ENCODE peak calls at places on chromosomes 5 and 9, in five cellular contexts. One of them, this sample, is unnamed. For H3K9me3, the result is how much of the 10 kb centered on the place peaks cover.

GRCh38 chr9:129665814-129666511 is 516 bp downstream of the PRRX2 start:
- DNase-seq in CD8-positive, alpha-beta T cell: no peak
- DNase-seq in prostate gland: no peak
- DNase-seq in heart right ventricle: no peak
- DNase-seq in adrenal gland: no peak
- DNase-seq in this sample: no peak

GRCh38 chr5:177354716-177355115 is 3.0 kb upstream of the RGS14 start:
- DNase-seq in heart right ventricle: no peak
- DNase-seq in adrenal gland: no peak
- DNase-seq in prostate gland: no peak
- DNase-seq in CD8-positive, alpha-beta T cell: no peak
- DNase-seq in this sample: no peak

GRCh38 chr9:132411091-132411508 is 1.1 kb downstream of the CFAP77 start:
- DNase-seq in heart right ventricle: peak
- DNase-seq in CD8-positive, alpha-beta T cell: peak
- DNase-seq in adrenal gland: no peak
- DNase-seq in prostate gland: peak
- DNase-seq in this sample: peak

GRCh38 chr9:119284118-119284517 is 85.1 kb downstream of the BRINP1 start:
- DNase-seq in heart right ventricle: no peak
- DNase-seq in adrenal gland: no peak
- DNase-seq in prostate gland: no peak
- DNase-seq in CD8-positive, alpha-beta T cell: no peak
- DNase-seq in this sample: no peak

GRCh38 chr5:171386861-171387254 is 791 bp upstream of the NPM1 start:
- DNase-seq in adrenal gland: peak
- DNase-seq in CD8-positive, alpha-beta T cell: no peak
- DNase-seq in prostate gland: no peak
- DNase-seq in heart right ventricle: no peak
- DNase-seq in this sample: no peak

GRCh38 chr9:123544007-123544827 is 188.2 kb downstream of the CRB2 start:
- DNase-seq in adrenal gland: peak
- DNase-seq in CD8-positive, alpha-beta T cell: no peak
- DNase-seq in prostate gland: no peak
- DNase-seq in heart right ventricle: no peak
- DNase-seq in this sample: no peak

GRCh38 chr5:172867761-172868435 is 33.8 kb downstream of the ERGIC1 start:
- DNase-seq in heart right ventricle: no peak
- DNase-seq in adrenal gland: no peak
- DNase-seq in prostate gland: no peak
- DNase-seq in CD8-positive, alpha-beta T cell: no peak
- DNase-seq in this sample: no peak

GRCh38 chr5:95631991-95632675 is 12.2 kb downstream of the GPR150 start:
- DNase-seq in CD8-positive, alpha-beta T cell: peak
- DNase-seq in heart right ventricle: no peak
- DNase-seq in adrenal gland: no peak
- DNase-seq in prostate gland: no peak
- DNase-seq in this sample: no peak

GRCh38 chr9:87076825-87077224 is 129.5 kb upstream of the GAS1 start:
- DNase-seq in adrenal gland: no peak
- DNase-seq in heart right ventricle: no peak
- DNase-seq in CD8-positive, alpha-beta T cell: no peak
- DNase-seq in prostate gland: no peak
- DNase-seq in this sample: no peak

GRCh38 chr9:77588319-77588937 is 59.7 kb downstream of the GNA14 start:
- DNase-seq in CD8-positive, alpha-beta T cell: no peak
- DNase-seq in heart right ventricle: no peak
- DNase-seq in prostate gland: no peak
- DNase-seq in adrenal gland: no peak
- DNase-seq in this sample: no peak

GRCh38 chr5:169435506-169436230 is 134.7 kb upstream of the SLIT3 start:
- DNase-seq in heart right ventricle: no peak
- DNase-seq in prostate gland: no peak
- DNase-seq in CD8-positive, alpha-beta T cell: no peak
- DNase-seq in adrenal gland: no peak
- DNase-seq in this sample: no peak

GRCh38 chr9:104992696-104993095 is 64.7 kb upstream of the ABCA1 start:
- DNase-seq in CD8-positive, alpha-beta T cell: no peak
- DNase-seq in adrenal gland: no peak
- DNase-seq in heart right ventricle: no peak
- DNase-seq in prostate gland: no peak
- DNase-seq in this sample: no peak

GRCh38 chr9:93288891-93289883 is 105.2 kb downstream of the WNK2 start:
- DNase-seq in CD8-positive, alpha-beta T cell: no peak
- DNase-seq in adrenal gland: peak
- DNase-seq in heart right ventricle: no peak
- DNase-seq in prostate gland: no peak
- DNase-seq in this sample: no peak

GRCh38 chr9:20873240-20873860 is 158.1 kb downstream of the HACD4 start:
- DNase-seq in adrenal gland: no peak
- DNase-seq in heart right ventricle: no peak
- DNase-seq in prostate gland: no peak
- DNase-seq in CD8-positive, alpha-beta T cell: no peak
- DNase-seq in this sample: no peak

GRCh38 chr5:10699987-10700386 is 61.0 kb downstream of the DAP start:
- DNase-seq in adrenal gland: no peak
- DNase-seq in CD8-positive, alpha-beta T cell: no peak
- DNase-seq in heart right ventricle: no peak
- DNase-seq in prostate gland: no peak
- DNase-seq in this sample: no peak

GRCh38 chr9:116547729-116548426 is 139.2 kb upstream of the TRIM32 start:
- DNase-seq in prostate gland: no peak
- DNase-seq in CD8-positive, alpha-beta T cell: no peak
- DNase-seq in adrenal gland: peak
- DNase-seq in heart right ventricle: no peak
- DNase-seq in this sample: no peak

GRCh38 chr5:757346-757930 is 27.1 kb downstream of the ZDHHC11B start:
- DNase-seq in heart right ventricle: no peak
- DNase-seq in prostate gland: no peak
- DNase-seq in adrenal gland: peak
- DNase-seq in CD8-positive, alpha-beta T cell: no peak
- DNase-seq in this sample: no peak

GRCh38 chr5:133995341-133995740 is 9.4 kb downstream of the VDAC1 start:
- DNase-seq in heart right ventricle: no peak
- DNase-seq in CD8-positive, alpha-beta T cell: no peak
- DNase-seq in adrenal gland: no peak
- DNase-seq in prostate gland: no peak
- DNase-seq in this sample: no peak

GRCh38 chr5:132492386-132492785 is 1.8 kb upstream of the IRF1 start:
- DNase-seq in adrenal gland: no peak
- DNase-seq in prostate gland: no peak
- DNase-seq in heart right ventricle: no peak
- DNase-seq in CD8-positive, alpha-beta T cell: no peak
- DNase-seq in this sample: no peak

GRCh38 chr5:78162253-78162862 is 132.1 kb downstream of the AP3B1 start:
- DNase-seq in prostate gland: no peak
- DNase-seq in heart right ventricle: no peak
- DNase-seq in adrenal gland: no peak
- DNase-seq in CD8-positive, alpha-beta T cell: no peak
- DNase-seq in this sample: no peak

GRCh38 chr5:121497176-121497575 is 354.5 kb upstream of the FTMT start:
- DNase-seq in CD8-positive, alpha-beta T cell: no peak
- DNase-seq in prostate gland: no peak
- DNase-seq in heart right ventricle: no peak
- DNase-seq in adrenal gland: no peak
- DNase-seq in this sample: no peak

GRCh38 chr5:127358274-127358673 is 67.7 kb downstream of the MEGF10 start:
- DNase-seq in CD8-positive, alpha-beta T cell: no peak
- DNase-seq in adrenal gland: no peak
- DNase-seq in prostate gland: no peak
- DNase-seq in heart right ventricle: no peak
- DNase-seq in this sample: no peak

GRCh38 chr9:83012160-83012559 is 50.8 kb downstream of the RASEF start:
- DNase-seq in CD8-positive, alpha-beta T cell: no peak
- DNase-seq in heart right ventricle: no peak
- DNase-seq in prostate gland: no peak
- DNase-seq in adrenal gland: no peak
- DNase-seq in this sample: no peak

GRCh38 chr5:148311516-148311915 is 707 bp upstream of the SPINK7 start:
- DNase-seq in adrenal gland: no peak
- DNase-seq in CD8-positive, alpha-beta T cell: no peak
- DNase-seq in prostate gland: no peak
- DNase-seq in heart right ventricle: no peak
- DNase-seq in this sample: no peak

GRCh38 chr5:176133289-176133870 is 104.8 kb upstream of the SIMC1 start:
- DNase-seq in adrenal gland: no peak
- DNase-seq in prostate gland: no peak
- DNase-seq in heart right ventricle: no peak
- DNase-seq in CD8-positive, alpha-beta T cell: peak
- DNase-seq in this sample: no peak

GRCh38 chr5:37615184-37615583 is 224.7 kb downstream of the GDNF start:
- DNase-seq in heart right ventricle: no peak
- DNase-seq in adrenal gland: no peak
- DNase-seq in prostate gland: no peak
- DNase-seq in CD8-positive, alpha-beta T cell: no peak
- DNase-seq in this sample: no peak

GRCh38 chr9:125631391-125632085 is 75.5 kb downstream of the MAPKAP1 start:
- DNase-seq in CD8-positive, alpha-beta T cell: no peak
- DNase-seq in adrenal gland: peak
- DNase-seq in heart right ventricle: no peak
- DNase-seq in prostate gland: peak
- DNase-seq in this sample: no peak

GRCh38 chr9:2299156-2299842 is 284.2 kb downstream of the SMARCA2 start:
- DNase-seq in heart right ventricle: no peak
- DNase-seq in prostate gland: peak
- DNase-seq in adrenal gland: no peak
- DNase-seq in CD8-positive, alpha-beta T cell: no peak
- DNase-seq in this sample: no peak

GRCh38 chr5:172322028-172322965 is 38.7 kb upstream of the UBTD2 start:
- DNase-seq in CD8-positive, alpha-beta T cell: no peak
- DNase-seq in heart right ventricle: no peak
- DNase-seq in prostate gland: no peak
- DNase-seq in adrenal gland: peak
- DNase-seq in this sample: no peak

GRCh38 chr5:111399113-111399512 is 113.2 kb downstream of the STARD4 start:
- DNase-seq in CD8-positive, alpha-beta T cell: no peak
- DNase-seq in adrenal gland: no peak
- DNase-seq in heart right ventricle: no peak
- DNase-seq in prostate gland: no peak
- DNase-seq in this sample: no peak

DNA sequence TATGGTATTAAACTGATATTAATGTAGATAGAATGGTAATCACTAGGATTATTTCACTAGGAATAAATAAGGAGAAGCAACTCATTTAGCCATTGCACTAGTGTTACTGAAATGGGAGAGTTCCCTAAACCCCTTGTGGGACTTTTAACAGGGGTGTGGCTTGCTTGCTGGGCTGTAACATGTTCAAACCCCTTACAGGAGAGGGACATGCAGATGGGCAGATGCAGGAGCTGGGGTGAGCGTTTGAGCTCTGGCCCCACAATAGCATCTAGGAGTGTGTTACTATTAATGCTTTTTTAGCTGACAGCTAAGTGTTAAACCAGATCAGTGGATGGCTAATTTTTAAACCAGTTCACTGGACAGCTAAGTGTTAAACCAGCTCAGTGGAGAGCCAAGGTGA is 89.3 kb upstream of the ST8SIA4 start:
- DNase-seq in CD8-positive, alpha-beta T cell: no peak
- DNase-seq in heart right ventricle: no peak
- DNase-seq in prostate gland: no peak
- DNase-seq in adrenal gland: no peak
- DNase-seq in this sample: no peak
- H3K9me3 ChIP-seq in CD8-positive, alpha-beta T cell: under half
- H3K9me3 ChIP-seq in heart right ventricle: under half
- H3K9me3 ChIP-seq in prostate gland: under half
- H3K9me3 ChIP-seq in adrenal gland: under half
- H3K9me3 ChIP-seq in this sample: under half

GRCh38 chr5:150946351-150946905 is 41.6 kb upstream of the ZNF300 start:
- DNase-seq in adrenal gland: peak
- DNase-seq in heart right ventricle: peak
- DNase-seq in prostate gland: peak
- DNase-seq in CD8-positive, alpha-beta T cell: no peak
- DNase-seq in this sample: no peak
- H3K9me3 ChIP-seq in adrenal gland: under half
- H3K9me3 ChIP-seq in heart right ventricle: under half
- H3K9me3 ChIP-seq in prostate gland: under half
- H3K9me3 ChIP-seq in CD8-positive, alpha-beta T cell: under half
- H3K9me3 ChIP-seq in this sample: under half

DNA sequence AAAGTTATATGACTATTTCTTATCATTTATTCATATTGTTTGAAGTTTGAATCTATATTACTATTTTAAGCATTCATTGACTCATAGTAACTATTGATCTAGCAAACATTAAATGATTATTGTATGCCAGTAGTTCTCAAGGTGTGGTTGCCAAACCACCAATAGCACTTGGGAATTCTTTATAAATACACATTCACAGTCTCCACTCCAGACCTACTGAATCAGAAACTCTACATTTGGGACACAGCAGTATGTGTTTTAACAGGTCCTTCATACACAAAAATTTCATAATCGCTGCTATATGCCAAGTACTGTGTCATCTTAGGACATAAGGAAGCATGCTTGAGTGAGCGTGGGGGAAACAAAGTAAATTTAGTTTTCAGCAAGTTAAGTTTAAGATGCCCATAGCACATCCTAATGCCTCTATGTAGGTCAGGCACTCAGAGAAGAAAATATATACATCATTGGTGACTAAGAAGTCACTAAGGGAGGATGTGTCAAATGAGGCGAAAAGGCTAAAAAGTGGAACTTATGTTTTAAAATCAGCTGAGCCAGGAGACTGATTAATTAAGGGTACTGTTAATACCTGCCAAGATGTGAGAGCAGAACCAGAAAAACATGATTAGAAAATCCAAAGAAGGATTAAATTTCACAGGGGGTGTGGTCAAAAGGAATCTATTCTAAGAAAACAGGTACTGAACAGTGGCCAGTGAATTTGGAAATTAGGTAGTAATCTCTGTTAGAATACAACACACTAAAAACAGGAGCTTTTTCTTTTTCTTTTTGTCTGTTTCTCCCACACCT is 340.8 kb downstream of the HCN1 start:
- DNase-seq in heart right ventricle: no peak
- DNase-seq in CD8-positive, alpha-beta T cell: no peak
- DNase-seq in adrenal gland: no peak
- DNase-seq in prostate gland: no peak
- DNase-seq in this sample: no peak
- H3K9me3 ChIP-seq in heart right ventricle: under half
- H3K9me3 ChIP-seq in CD8-positive, alpha-beta T cell: under half
- H3K9me3 ChIP-seq in adrenal gland: under half
- H3K9me3 ChIP-seq in prostate gland: under half
- H3K9me3 ChIP-seq in this sample: under half

GRCh38 chr9:350354-350753 is 135.7 kb downstream of the DOCK8 start:
- DNase-seq in adrenal gland: no peak
- DNase-seq in heart right ventricle: no peak
- DNase-seq in CD8-positive, alpha-beta T cell: no peak
- DNase-seq in prostate gland: no peak
- DNase-seq in this sample: no peak
- H3K9me3 ChIP-seq in adrenal gland: under half
- H3K9me3 ChIP-seq in heart right ventricle: under half
- H3K9me3 ChIP-seq in CD8-positive, alpha-beta T cell: under half
- H3K9me3 ChIP-seq in prostate gland: under half
- H3K9me3 ChIP-seq in this sample: under half

GRCh38 chr5:43336159-43336558 is 22.9 kb upstream of the HMGCS1 start:
- DNase-seq in CD8-positive, alpha-beta T cell: no peak
- DNase-seq in adrenal gland: no peak
- DNase-seq in heart right ventricle: no peak
- DNase-seq in prostate gland: no peak
- DNase-seq in this sample: no peak
- H3K9me3 ChIP-seq in CD8-positive, alpha-beta T cell: under half
- H3K9me3 ChIP-seq in adrenal gland: under half
- H3K9me3 ChIP-seq in heart right ventricle: under half
- H3K9me3 ChIP-seq in prostate gland: under half
- H3K9me3 ChIP-seq in this sample: under half